ENCODE peak calls at places on chromosome 3, in six cellular contexts. N, O, V, Y, Z and D are unnamed samples.

GRCh38 chr3:195546130-195546560 is 3.0 kb upstream of the PPP1R2 start:
- DNase-seq in N (peak; percentile 65), O (peak; percentile 59), V (peak; percentile 46), Y (peak; percentile 82), Z (peak; percentile 60), D (no peak)

GRCh38 chr3:180680097-180680430 is 775 bp upstream of the CCDC39 start:
- DNase-seq in N (peak; percentile 3), O (peak; percentile 10), V (peak; percentile 50), Y (no peak), Z (peak; percentile 32), D (no peak)

GRCh38 chr3:74643636-74644035 is 29.2 kb upstream of the CNTN3 start:
- DNase-seq in N (no peak), O (peak; percentile 89), V (no peak), Y (peak; percentile 83), Z (no peak), D (no peak)

GRCh38 chr3:123295171-123295900 is 93.6 kb downstream of the SEC22A start:
- DNase-seq in N (no peak), O (no peak), V (no peak), Y (no peak), Z (no peak), D (no peak)

GRCh38 chr3:128619146-128619890 is 31.3 kb downstream of the RPN1 start:
- DNase-seq in N (peak; percentile 31), O (no peak), V (no peak), Y (no peak), Z (peak; percentile 45), D (no peak)

GRCh38 chr3:141012571-141012970 is 38.6 kb upstream of the SPSB4 start:
- DNase-seq in N (no peak), O (no peak), V (no peak), Y (no peak), Z (no peak), D (no peak)

GRCh38 chr3:72185549-72186484 is 400.9 kb upstream of the PROK2 start:
- DNase-seq in N (no peak), O (no peak), V (no peak), Y (no peak), Z (peak; percentile 7), D (no peak)

GRCh38 chr3:195241592-195242355 is 29.2 kb downstream of the XXYLT1 start:
- DNase-seq in N (no peak), O (no peak), V (no peak), Y (no peak), Z (no peak), D (no peak)

GRCh38 chr3:29282431-29283296 is 1.8 kb downstream of the RBMS3 start:
- DNase-seq in N (no peak), O (peak; percentile 19), V (peak; percentile 36), Y (no peak), Z (peak; percentile 33), D (no peak)

GRCh38 chr3:72234394-72234793 is 449.4 kb upstream of the PROK2 start:
- DNase-seq in N (no peak), O (peak; percentile 56), V (no peak), Y (no peak), Z (no peak), D (no peak)

GRCh38 chr3:128584412-128585020 is 66.1 kb downstream of the RPN1 start:
- DNase-seq in N (peak; percentile 41), O (no peak), V (peak; percentile 91), Y (peak; percentile 94), Z (peak; percentile 74), D (peak; percentile 77)

GRCh38 chr3:152073267-152073666 is 195.5 kb upstream of the MBNL1 start:
- DNase-seq in N (no peak), O (no peak), V (peak; percentile 84), Y (no peak), Z (no peak), D (no peak)
- TF ChIP-seq CTCF in N (peak; percentile 6), O (no peak), V (peak; percentile 43), Y (no peak), Z (no peak), D (no peak)

DNA sequence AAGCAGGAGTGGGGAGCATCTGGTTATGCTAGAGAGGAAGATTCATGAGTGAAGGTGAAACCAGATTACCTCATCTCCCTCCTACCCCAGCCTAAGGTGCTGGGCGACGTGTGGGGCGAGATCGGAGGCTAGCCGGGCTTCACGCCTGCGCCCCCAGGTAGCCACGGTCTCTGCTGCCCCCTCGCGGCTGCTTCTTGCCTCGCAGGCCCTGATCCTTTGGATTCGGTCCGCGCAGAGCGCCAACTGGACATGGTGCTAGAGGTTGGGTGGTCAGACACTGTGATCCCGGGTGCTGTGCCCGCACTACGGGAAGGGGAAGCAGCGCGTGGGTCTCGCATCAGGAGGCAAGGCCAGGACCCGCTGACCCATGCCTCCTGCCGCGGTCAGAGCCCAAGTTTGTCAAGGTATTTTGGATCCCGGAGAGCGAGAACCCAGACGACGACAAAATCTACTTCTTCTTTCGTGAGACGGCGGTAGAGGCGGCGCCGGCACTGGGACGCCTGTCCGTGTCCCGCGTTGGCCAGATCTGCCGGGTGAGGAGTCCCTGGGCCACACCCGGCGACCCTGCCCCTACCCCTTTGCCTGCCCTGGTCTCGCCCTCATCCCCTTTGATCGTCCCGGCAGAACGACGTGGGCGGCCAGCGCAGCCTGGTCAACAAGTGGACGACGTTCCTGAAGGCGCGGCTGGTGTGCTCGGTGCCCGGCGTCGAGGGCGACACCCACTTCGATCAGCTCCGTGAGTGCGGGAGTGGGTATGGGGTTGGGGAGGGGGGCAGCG is 4.2 kb downstream of the SEMA3B start:
- DNase-seq in N (peak; percentile 42), O (peak; percentile 78), V (peak; percentile 59), Y (peak; percentile 94), Z (peak; percentile 74), D (peak; percentile 94)
- H3K4me3 ChIP-seq in N (no peak overlapping the region), O (peak overlapping the region; percentile 15), V (peak overlapping the region; percentile 25), Y (no peak overlapping the region), Z (no peak overlapping the region), D (peak overlapping the region; percentile 37)

GRCh38 chr3:133901083-133901482 is 5.4 kb upstream of the RAB6B start:
- DNase-seq in N (no peak), O (no peak), V (no peak), Y (no peak), Z (no peak), D (no peak)
- TF ChIP-seq CTCF in N (peak; percentile 9), O (no peak), V (no peak), Y (no peak), Z (no peak), D (no peak)

DNA sequence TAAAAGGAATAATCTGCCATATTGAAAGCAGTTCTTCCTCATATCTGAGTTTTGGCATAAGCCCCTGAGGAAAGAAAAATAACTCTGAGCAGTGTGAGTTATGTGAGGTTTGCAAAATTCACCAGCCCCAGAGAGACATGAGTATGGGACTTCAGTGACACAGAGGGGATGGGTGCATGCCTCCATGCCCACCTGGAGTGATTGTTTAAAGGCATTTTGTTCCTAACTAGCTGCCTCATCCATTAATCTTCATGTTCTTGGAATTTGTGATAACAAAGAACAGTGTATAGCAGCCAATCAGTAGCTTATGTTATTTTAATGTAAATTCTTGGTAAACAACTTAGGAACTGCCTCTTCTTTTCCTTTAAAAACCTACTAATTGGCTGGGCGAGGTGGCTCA is 11.1 kb upstream of the ESYT3 start:
- DNase-seq in N (no peak), O (no peak), V (no peak), Y (no peak), Z (no peak), D (no peak)
- H3K4me3 ChIP-seq in N (no peak overlapping the region), O (no peak overlapping the region), V (no peak overlapping the region), Y (no peak overlapping the region), Z (no peak overlapping the region), D (no peak overlapping the region)

GRCh38 chr3:14448063-14448462 is 45.7 kb downstream of the SLC6A6 start:
- DNase-seq in N (no peak), O (no peak), V (no peak), Y (no peak), Z (no peak), D (no peak)

GRCh38 chr3:14445773-14446172 is 43.4 kb downstream of the SLC6A6 start:
- DNase-seq in N (no peak), O (no peak), V (no peak), Y (no peak), Z (no peak), D (no peak)

GRCh38 chr3:14444380-14444779 is 42.0 kb downstream of the SLC6A6 start:
- DNase-seq in N (no peak), O (no peak), V (no peak), Y (no peak), Z (no peak), D (no peak)

GRCh38 chr3:14448756-14449728 is 46.6 kb downstream of the SLC6A6 start:
- DNase-seq in N (no peak), O (no peak), V (no peak), Y (no peak), Z (no peak), D (no peak)

DNA sequence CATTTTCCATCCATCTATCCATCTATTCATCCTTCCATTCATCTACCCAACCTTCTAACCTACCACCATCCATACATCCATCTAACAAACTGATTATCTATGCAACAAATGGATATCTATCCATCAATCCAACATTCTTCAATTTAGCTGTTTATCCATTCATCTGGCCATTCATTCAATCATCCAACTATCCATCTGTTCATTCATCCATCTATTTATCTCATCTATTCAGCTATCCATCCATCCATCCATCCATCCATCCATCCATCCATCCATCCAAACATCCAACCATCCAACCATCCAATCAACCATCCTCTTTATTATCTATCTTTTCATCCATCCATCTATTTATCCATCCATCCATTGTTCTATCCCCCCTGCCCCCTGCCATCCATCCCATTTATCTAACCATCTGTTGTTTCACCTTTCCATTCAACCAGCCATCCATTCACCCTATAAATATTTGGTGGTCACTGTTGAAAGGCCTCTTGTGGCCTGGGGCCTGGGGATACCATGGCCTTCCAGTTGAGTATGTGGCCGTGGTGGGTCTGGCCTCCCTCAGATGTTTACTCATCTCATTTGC is 44.7 kb downstream of the SLC6A6 start:
- DNase-seq in N (no peak), O (no peak), V (no peak), Y (no peak), Z (no peak), D (no peak)
- TF ChIP-seq CTCF in N (no peak), O (no peak), V (no peak), Y (no peak), Z (no peak), D (no peak)

DNA sequence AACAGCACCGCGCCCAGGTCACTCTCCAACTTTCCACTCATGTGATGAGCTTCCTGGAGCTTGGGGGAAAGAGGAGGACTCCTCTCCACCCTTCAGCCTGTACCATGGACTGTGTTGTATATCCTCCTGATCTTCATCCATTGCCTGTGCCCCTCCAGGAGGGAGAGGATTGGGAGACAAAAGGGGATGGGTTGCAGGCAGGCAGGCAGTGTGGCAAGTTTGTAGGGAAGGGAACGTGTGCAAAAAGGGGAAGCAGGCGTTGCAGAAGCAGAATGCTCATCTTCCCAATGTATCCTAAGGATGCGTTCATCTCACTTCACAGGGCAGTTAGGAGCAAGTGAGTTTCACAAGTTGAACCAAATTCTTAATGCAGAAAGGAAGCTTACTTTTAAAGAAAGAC is 28.1 kb upstream of the GHSR start:
- DNase-seq in N (no peak), O (no peak), V (no peak), Y (no peak), Z (no peak), D (no peak)
- H3K4me3 ChIP-seq in N (no peak overlapping the region), O (no peak overlapping the region), V (peak overlapping the region; percentile 48), Y (no peak overlapping the region), Z (peak overlapping the region; percentile 60), D (peak overlapping the region; percentile 53)